ENCODE peak calls at places on chromosomes 2 and 18, in nine cellular contexts. One of them, this sample, is unnamed.

GRCh38 chr2:174439950-174440349 is 44.4 kb downstream of the SCRN3 start:
- DNase-seq in stimulated activated CD8-positive, alpha-beta memory T cell treated with anti-CD3 and anti-CD28 coated beads, Interleukin-15, amount 100 ng/mL, for 24 hours: no peak
- DNase-seq in HuH-7.5: no peak
- DNase-seq in NCI-H2171: no peak
- DNase-seq in thoracic aorta: no peak
- DNase-seq in GM23248: no peak
- DNase-seq in cerebellar cortex: no peak
- DNase-seq in lung microvascular endothelial cell: no peak
- DNase-seq in colonic mucosa: no peak
- DNase-seq in this sample: no peak

GRCh38 chr18:3499498-3499897 is 49.5 kb downstream of the TGIF1 start:
- DNase-seq in stimulated activated CD8-positive, alpha-beta memory T cell treated with anti-CD3 and anti-CD28 coated beads, Interleukin-15, amount 100 ng/mL, for 24 hours: no peak
- DNase-seq in HuH-7.5: peak; percentile 38
- DNase-seq in NCI-H2171: no peak
- DNase-seq in thoracic aorta: no peak
- DNase-seq in GM23248: no peak
- DNase-seq in cerebellar cortex: no peak
- DNase-seq in lung microvascular endothelial cell: no peak
- DNase-seq in colonic mucosa: no peak
- DNase-seq in this sample: no peak

GRCh38 chr2:233101826-233102225 is 41.7 kb downstream of the INPP5D start:
- DNase-seq in stimulated activated CD8-positive, alpha-beta memory T cell treated with anti-CD3 and anti-CD28 coated beads, Interleukin-15, amount 100 ng/mL, for 24 hours: no peak
- DNase-seq in HuH-7.5: no peak
- DNase-seq in NCI-H2171: no peak
- DNase-seq in thoracic aorta: no peak
- DNase-seq in GM23248: no peak
- DNase-seq in cerebellar cortex: no peak
- DNase-seq in lung microvascular endothelial cell: no peak
- DNase-seq in colonic mucosa: no peak
- DNase-seq in this sample: peak; percentile 27

GRCh38 chr2:14678754-14679153 is 46.2 kb downstream of the LRATD1 start:
- DNase-seq in stimulated activated CD8-positive, alpha-beta memory T cell treated with anti-CD3 and anti-CD28 coated beads, Interleukin-15, amount 100 ng/mL, for 24 hours: no peak
- DNase-seq in HuH-7.5: no peak
- DNase-seq in NCI-H2171: no peak
- DNase-seq in thoracic aorta: no peak
- DNase-seq in GM23248: peak; percentile 5
- DNase-seq in cerebellar cortex: no peak
- DNase-seq in lung microvascular endothelial cell: no peak
- DNase-seq in colonic mucosa: no peak
- DNase-seq in this sample: no peak

GRCh38 chr2:126761256-126761980 is 105.5 kb downstream of the GYPC start:
- DNase-seq in stimulated activated CD8-positive, alpha-beta memory T cell treated with anti-CD3 and anti-CD28 coated beads, Interleukin-15, amount 100 ng/mL, for 24 hours: no peak
- DNase-seq in HuH-7.5: no peak
- DNase-seq in NCI-H2171: no peak
- DNase-seq in thoracic aorta: no peak
- DNase-seq in GM23248: no peak
- DNase-seq in cerebellar cortex: no peak
- DNase-seq in lung microvascular endothelial cell: no peak
- DNase-seq in colonic mucosa: no peak
- DNase-seq in this sample: no peak

GRCh38 chr18:23302852-23303527 is 150.1 kb upstream of the RIOK3 start:
- DNase-seq in stimulated activated CD8-positive, alpha-beta memory T cell treated with anti-CD3 and anti-CD28 coated beads, Interleukin-15, amount 100 ng/mL, for 24 hours: no peak
- DNase-seq in HuH-7.5: no peak
- DNase-seq in NCI-H2171: no peak
- DNase-seq in thoracic aorta: no peak
- DNase-seq in GM23248: peak; percentile 89
- DNase-seq in cerebellar cortex: no peak
- DNase-seq in lung microvascular endothelial cell: no peak
- DNase-seq in colonic mucosa: no peak
- DNase-seq in this sample: no peak

GRCh38 chr2:119425620-119426395 is 5.8 kb upstream of the TMEM37 start:
- DNase-seq in stimulated activated CD8-positive, alpha-beta memory T cell treated with anti-CD3 and anti-CD28 coated beads, Interleukin-15, amount 100 ng/mL, for 24 hours: no peak
- DNase-seq in HuH-7.5: no peak
- DNase-seq in NCI-H2171: no peak
- DNase-seq in thoracic aorta: no peak
- DNase-seq in GM23248: no peak
- DNase-seq in cerebellar cortex: no peak
- DNase-seq in lung microvascular endothelial cell: no peak
- DNase-seq in colonic mucosa: peak; percentile 90
- DNase-seq in this sample: no peak

GRCh38 chr2:226611196-226611943 is 188.2 kb downstream of the IRS1 start:
- DNase-seq in stimulated activated CD8-positive, alpha-beta memory T cell treated with anti-CD3 and anti-CD28 coated beads, Interleukin-15, amount 100 ng/mL, for 24 hours: no peak
- DNase-seq in HuH-7.5: no peak
- DNase-seq in NCI-H2171: no peak
- DNase-seq in thoracic aorta: no peak
- DNase-seq in GM23248: no peak
- DNase-seq in cerebellar cortex: no peak
- DNase-seq in lung microvascular endothelial cell: no peak
- DNase-seq in colonic mucosa: no peak
- DNase-seq in this sample: no peak

GRCh38 chr2:152407204-152407721 is 72.3 kb downstream of the FMNL2 start:
- DNase-seq in stimulated activated CD8-positive, alpha-beta memory T cell treated with anti-CD3 and anti-CD28 coated beads, Interleukin-15, amount 100 ng/mL, for 24 hours: no peak
- DNase-seq in HuH-7.5: no peak
- DNase-seq in NCI-H2171: no peak
- DNase-seq in thoracic aorta: no peak
- DNase-seq in GM23248: peak; percentile 86
- DNase-seq in cerebellar cortex: peak; percentile 68
- DNase-seq in lung microvascular endothelial cell: peak; percentile 61
- DNase-seq in colonic mucosa: peak; percentile 63
- DNase-seq in this sample: peak; percentile 64

GRCh38 chr2:159639071-159639470 is 22.7 kb upstream of the BAZ2B start:
- DNase-seq in stimulated activated CD8-positive, alpha-beta memory T cell treated with anti-CD3 and anti-CD28 coated beads, Interleukin-15, amount 100 ng/mL, for 24 hours: no peak
- DNase-seq in HuH-7.5: no peak
- DNase-seq in NCI-H2171: no peak
- DNase-seq in thoracic aorta: no peak
- DNase-seq in GM23248: no peak
- DNase-seq in cerebellar cortex: no peak
- DNase-seq in lung microvascular endothelial cell: no peak
- DNase-seq in colonic mucosa: no peak
- DNase-seq in this sample: no peak

GRCh38 chr2:12857891-12858290 is 141.2 kb downstream of the TRIB2 start:
- DNase-seq in stimulated activated CD8-positive, alpha-beta memory T cell treated with anti-CD3 and anti-CD28 coated beads, Interleukin-15, amount 100 ng/mL, for 24 hours: no peak
- DNase-seq in HuH-7.5: no peak
- DNase-seq in NCI-H2171: no peak
- DNase-seq in thoracic aorta: no peak
- DNase-seq in GM23248: no peak
- DNase-seq in cerebellar cortex: no peak
- DNase-seq in lung microvascular endothelial cell: no peak
- DNase-seq in colonic mucosa: no peak
- DNase-seq in this sample: no peak

GRCh38 chr2:54471221-54471711 is 15.1 kb downstream of the SPTBN1 start:
- DNase-seq in stimulated activated CD8-positive, alpha-beta memory T cell treated with anti-CD3 and anti-CD28 coated beads, Interleukin-15, amount 100 ng/mL, for 24 hours: no peak
- DNase-seq in HuH-7.5: peak; percentile 39
- DNase-seq in NCI-H2171: peak; percentile 71
- DNase-seq in thoracic aorta: no peak
- DNase-seq in GM23248: peak; percentile 45
- DNase-seq in cerebellar cortex: peak; percentile 86
- DNase-seq in lung microvascular endothelial cell: peak; percentile 69
- DNase-seq in colonic mucosa: no peak
- DNase-seq in this sample: no peak

GRCh38 chr18:40651163-40651562 is 1303.9 kb upstream of the PIK3C3 start:
- DNase-seq in stimulated activated CD8-positive, alpha-beta memory T cell treated with anti-CD3 and anti-CD28 coated beads, Interleukin-15, amount 100 ng/mL, for 24 hours: no peak
- DNase-seq in HuH-7.5: no peak
- DNase-seq in NCI-H2171: no peak
- DNase-seq in thoracic aorta: no peak
- DNase-seq in GM23248: no peak
- DNase-seq in cerebellar cortex: no peak
- DNase-seq in lung microvascular endothelial cell: no peak
- DNase-seq in colonic mucosa: no peak
- DNase-seq in this sample: no peak

GRCh38 chr18:74351354-74351753 is 35.7 kb downstream of the C18orf63 start:
- DNase-seq in stimulated activated CD8-positive, alpha-beta memory T cell treated with anti-CD3 and anti-CD28 coated beads, Interleukin-15, amount 100 ng/mL, for 24 hours: no peak
- DNase-seq in HuH-7.5: no peak
- DNase-seq in NCI-H2171: no peak
- DNase-seq in thoracic aorta: no peak
- DNase-seq in GM23248: peak; percentile 87
- DNase-seq in cerebellar cortex: no peak
- DNase-seq in lung microvascular endothelial cell: peak; percentile 71
- DNase-seq in colonic mucosa: no peak
- DNase-seq in this sample: no peak

GRCh38 chr18:51091270-51091669 is 61.3 kb downstream of the SMAD4 start:
- DNase-seq in stimulated activated CD8-positive, alpha-beta memory T cell treated with anti-CD3 and anti-CD28 coated beads, Interleukin-15, amount 100 ng/mL, for 24 hours: no peak
- DNase-seq in HuH-7.5: no peak
- DNase-seq in NCI-H2171: no peak
- DNase-seq in thoracic aorta: no peak
- DNase-seq in GM23248: no peak
- DNase-seq in cerebellar cortex: no peak
- DNase-seq in lung microvascular endothelial cell: no peak
- DNase-seq in colonic mucosa: no peak
- DNase-seq in this sample: no peak

GRCh38 chr2:240759454-240759853 is 60.6 kb downstream of the KIF1A start:
- DNase-seq in stimulated activated CD8-positive, alpha-beta memory T cell treated with anti-CD3 and anti-CD28 coated beads, Interleukin-15, amount 100 ng/mL, for 24 hours: no peak
- DNase-seq in HuH-7.5: no peak
- DNase-seq in NCI-H2171: no peak
- DNase-seq in thoracic aorta: no peak
- DNase-seq in GM23248: no peak
- DNase-seq in cerebellar cortex: no peak
- DNase-seq in lung microvascular endothelial cell: no peak
- DNase-seq in colonic mucosa: no peak
- DNase-seq in this sample: no peak

GRCh38 chr2:199458017-199458805 is 472 bp upstream of the SATB2 start:
- DNase-seq in stimulated activated CD8-positive, alpha-beta memory T cell treated with anti-CD3 and anti-CD28 coated beads, Interleukin-15, amount 100 ng/mL, for 24 hours: no peak
- DNase-seq in HuH-7.5: no peak
- DNase-seq in NCI-H2171: peak; percentile 51
- DNase-seq in thoracic aorta: no peak
- DNase-seq in GM23248: peak; percentile 74
- DNase-seq in cerebellar cortex: no peak
- DNase-seq in lung microvascular endothelial cell: peak; percentile 16
- DNase-seq in colonic mucosa: peak; percentile 69
- DNase-seq in this sample: peak; percentile 72

GRCh38 chr2:241507430-241508239 is 749 bp downstream of the STK25 start:
- DNase-seq in stimulated activated CD8-positive, alpha-beta memory T cell treated with anti-CD3 and anti-CD28 coated beads, Interleukin-15, amount 100 ng/mL, for 24 hours: no peak
- DNase-seq in HuH-7.5: peak; percentile 86
- DNase-seq in NCI-H2171: no peak
- DNase-seq in thoracic aorta: no peak
- DNase-seq in GM23248: peak; percentile 79
- DNase-seq in cerebellar cortex: no peak
- DNase-seq in lung microvascular endothelial cell: peak; percentile 74
- DNase-seq in colonic mucosa: no peak
- DNase-seq in this sample: peak; percentile 72

GRCh38 chr2:161101406-161101805 is 58.8 kb upstream of the TANK start:
- DNase-seq in stimulated activated CD8-positive, alpha-beta memory T cell treated with anti-CD3 and anti-CD28 coated beads, Interleukin-15, amount 100 ng/mL, for 24 hours: no peak
- DNase-seq in HuH-7.5: no peak
- DNase-seq in NCI-H2171: no peak
- DNase-seq in thoracic aorta: no peak
- DNase-seq in GM23248: no peak
- DNase-seq in cerebellar cortex: no peak
- DNase-seq in lung microvascular endothelial cell: no peak
- DNase-seq in colonic mucosa: no peak
- DNase-seq in this sample: no peak

GRCh38 chr2:53970095-53970897 is 497 bp downstream of the PSME4 start:
- DNase-seq in stimulated activated CD8-positive, alpha-beta memory T cell treated with anti-CD3 and anti-CD28 coated beads, Interleukin-15, amount 100 ng/mL, for 24 hours: peak; percentile 6
- DNase-seq in HuH-7.5: peak; percentile 38
- DNase-seq in NCI-H2171: peak; percentile 76
- DNase-seq in thoracic aorta: peak; percentile 7
- DNase-seq in GM23248: peak; percentile 70
- DNase-seq in cerebellar cortex: peak; percentile 33
- DNase-seq in lung microvascular endothelial cell: peak; percentile 59
- DNase-seq in colonic mucosa: peak; percentile 60
- DNase-seq in this sample: peak; percentile 71

GRCh38 chr2:45651415-45652089 is at the start of gene PRKCE:
- DNase-seq in stimulated activated CD8-positive, alpha-beta memory T cell treated with anti-CD3 and anti-CD28 coated beads, Interleukin-15, amount 100 ng/mL, for 24 hours: peak; percentile 41
- DNase-seq in HuH-7.5: peak; percentile 28
- DNase-seq in NCI-H2171: peak; percentile 57
- DNase-seq in thoracic aorta: peak; percentile 20
- DNase-seq in GM23248: peak; percentile 56
- DNase-seq in cerebellar cortex: peak; percentile 44
- DNase-seq in lung microvascular endothelial cell: peak; percentile 75
- DNase-seq in colonic mucosa: peak; percentile 75
- DNase-seq in this sample: peak; percentile 81